ENCODE peak calls at places on chromosomes 11 and 22, in five cellular contexts. V is lung, Q is ovary, O is fibroblast of lung, W is mucosa of descending colon. A is an unnamed sample.

GRCh38 chr11:3056296-3057068 is 741 bp downstream of the CARS1 start:
- DNase-seq in V (peak; percentile 44), O (no peak), W (peak; percentile 28), Q (no peak), A (no peak)

GRCh38 chr22:19710020-19710768 is 4.1 kb upstream of the SEPTIN5 start:
- DNase-seq in Q (no peak), V (no peak), W (no peak), O (no peak), A (no peak)

GRCh38 chr11:95092549-95093324 is 3.1 kb downstream of the ENDOD1 start:
- DNase-seq in W (peak; percentile 85), V (no peak), O (peak; percentile 69), Q (no peak), A (no peak)

GRCh38 chr11:31689559-31689958 is 121.6 kb downstream of the PAX6 start:
- DNase-seq in V (no peak), W (no peak), O (no peak), Q (no peak), A (no peak)

GRCh38 chr11:16186680-16187079 is 169.7 kb downstream of the SOX6 start:
- DNase-seq in V (no peak), W (peak; percentile 16), Q (no peak), O (no peak), A (no peak)

GRCh38 chr11:34855021-34855753 is 61.0 kb downstream of the APIP start:
- DNase-seq in Q (no peak), V (peak; percentile 57), W (peak; percentile 59), O (no peak), A (no peak)

GRCh38 chr11:17730608-17731462 is 3.7 kb upstream of the KCNC1 start:
- DNase-seq in V (peak; percentile 76), Q (peak; percentile 77), W (peak; percentile 74), O (peak; percentile 77), A (peak; percentile 82)

GRCh38 chr11:121119444-121119843 is 18.4 kb downstream of the TECTA start:
- DNase-seq in W (no peak), O (no peak), Q (no peak), V (no peak), A (no peak)

GRCh38 chr11:48109046-48109666 is 107.5 kb upstream of the OR4B1 start:
- DNase-seq in W (no peak), Q (no peak), V (no peak), O (peak; percentile 70), A (no peak)

GRCh38 chr22:17772963-17773605 is 1.2 kb downstream of the BID start:
- DNase-seq in W (no peak), V (no peak), Q (no peak), O (no peak), A (no peak)

GRCh38 chr11:36088234-36088975 is 144.5 kb downstream of the LDLRAD3 start:
- DNase-seq in V (no peak), Q (no peak), O (peak; percentile 61), W (no peak), A (no peak)

GRCh38 chr11:78188809-78189724 is at the start of gene USP35:
- DNase-seq in O (no peak), W (no peak), V (no peak), Q (peak; percentile 30), A (no peak)

GRCh38 chr22:36237462-36238347 is 1.6 kb downstream of the APOL2 start:
- DNase-seq in Q (no peak), V (no peak), W (peak; percentile 31), O (peak; percentile 40), A (no peak)

DNA sequence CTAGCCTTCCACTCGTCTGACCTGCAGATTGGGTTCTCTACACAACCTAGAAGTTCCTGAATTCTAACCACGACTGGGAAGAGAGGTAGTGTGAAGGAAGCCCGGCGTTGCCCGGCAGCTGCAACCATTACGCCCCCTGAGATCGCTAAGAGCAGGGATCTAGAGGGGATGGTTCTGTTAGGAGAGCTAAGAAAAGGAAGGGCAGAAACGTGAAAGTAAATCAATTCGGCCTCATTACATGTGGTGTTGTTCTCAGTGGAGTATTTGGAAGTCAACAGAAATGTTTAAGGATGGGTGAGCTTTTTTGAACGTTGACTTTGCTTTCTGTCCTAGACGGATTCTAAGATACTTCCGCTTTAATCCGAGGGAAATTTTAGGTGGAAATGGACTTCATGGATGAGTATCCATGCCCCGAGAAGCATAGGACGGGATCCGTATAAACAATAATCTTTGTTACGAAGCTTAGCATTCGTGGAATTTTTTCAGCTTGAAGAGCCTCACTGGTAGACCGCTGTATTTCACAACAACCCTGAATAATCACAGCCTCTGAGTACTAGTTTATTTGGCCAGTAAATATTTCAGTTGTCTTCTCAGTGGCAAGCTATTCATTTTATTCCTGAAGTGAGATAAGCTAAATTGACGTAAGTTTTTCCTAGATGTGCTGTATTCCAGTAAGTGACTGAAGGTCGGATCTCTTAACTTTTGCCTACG is 629 bp downstream of the ATP5MG start:
- DNase-seq in Q (no peak), O (peak; percentile 80), V (no peak), W (no peak), A (no peak)
- H3K36me3 ChIP-seq in Q (no peaks in the 10 kb centered on the region), O (no peaks in the 10 kb centered on the region), V (peaks cover 7% of the 10 kb centered on the region), W (no peaks in the 10 kb centered on the region), A (peaks cover 34% of the 10 kb centered on the region)

DNA sequence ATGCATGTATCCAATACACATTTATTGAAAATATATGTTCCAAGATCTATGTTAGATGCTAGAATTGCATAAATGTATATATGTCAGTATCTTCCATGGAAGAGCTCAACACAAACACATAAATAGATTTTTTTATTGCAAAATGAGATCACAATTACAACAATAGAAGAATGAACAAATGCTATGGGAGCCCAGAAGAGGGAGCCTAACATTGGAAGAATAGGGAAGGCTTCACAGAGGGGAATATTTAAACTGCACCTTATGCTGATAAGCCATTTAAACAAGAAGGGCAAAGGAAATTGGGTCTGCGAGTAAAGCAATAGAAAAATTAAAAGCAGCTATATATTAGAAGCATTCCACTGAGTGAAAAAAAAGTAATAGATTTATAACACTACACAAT is 96.1 kb upstream of the LRRC55 start:
- DNase-seq in V (no peak), O (peak; percentile 3), Q (no peak), W (no peak), A (no peak)
- TF ChIP-seq CTCF in V (no peak), O (peak; percentile 26), Q (no peak), W (no peak), A (peak; percentile 20)

DNA sequence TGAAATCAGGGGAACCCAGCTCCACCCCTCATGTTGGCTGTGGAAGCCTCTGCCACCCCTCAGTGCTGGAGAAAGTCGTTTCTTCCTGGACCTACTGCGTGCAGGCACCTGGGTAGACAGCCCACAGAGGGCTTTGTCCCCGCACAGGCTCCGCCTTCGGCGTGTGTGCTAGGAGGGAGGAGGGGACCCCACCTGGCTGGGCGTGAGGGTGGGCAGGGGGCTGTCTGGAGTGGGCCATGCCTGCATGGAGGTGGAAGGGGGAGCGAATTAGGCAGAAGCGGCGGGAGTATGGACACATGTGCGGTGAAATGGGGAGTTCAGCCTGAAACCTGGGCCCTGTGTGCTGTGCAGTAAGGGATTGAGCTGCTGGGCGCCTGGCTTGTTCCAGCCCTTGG is 49.3 kb downstream of the FBLN1 start:
- DNase-seq in Q (peak; percentile 61), O (no peak), V (no peak), W (no peak), A (no peak)
- H3K4me1 ChIP-seq in Q (peaks cover 44% of the 10 kb centered on the region), O (peaks cover 33% of the 10 kb centered on the region), V (no peaks in the 10 kb centered on the region), W (peaks cover 5% of the 10 kb centered on the region), A (peaks cover 57% of the 10 kb centered on the region)

GRCh38 chr11:6455070-6455469 is 14.3 kb upstream of the HPX start:
- DNase-seq in W (no peak), V (no peak), O (no peak), Q (no peak), A (no peak)
- H3K36me3 ChIP-seq in W (no peaks in the 10 kb centered on the region), V (peaks cover 57% of the 10 kb centered on the region), O (peaks cover 23% of the 10 kb centered on the region), Q (no peaks in the 10 kb centered on the region), A (peaks cover 94% of the 10 kb centered on the region)

GRCh38 chr22:47168900-47169800 is 406.7 kb downstream of the TBC1D22A start:
- DNase-seq in V (no peak), W (peak; percentile 17), O (no peak), Q (peak; percentile 20), A (no peak)

GRCh38 chr22:47171441-47172221 is 409.2 kb downstream of the TBC1D22A start:
- DNase-seq in Q (no peak), O (no peak), V (no peak), W (no peak), A (no peak)

GRCh38 chr22:47168441-47168840 is 406.0 kb downstream of the TBC1D22A start:
- DNase-seq in O (no peak), W (no peak), Q (no peak), V (no peak), A (no peak)

GRCh38 chr22:47167056-47167455 is 404.6 kb downstream of the TBC1D22A start:
- DNase-seq in Q (no peak), V (no peak), O (no peak), W (no peak), A (no peak)

DNA sequence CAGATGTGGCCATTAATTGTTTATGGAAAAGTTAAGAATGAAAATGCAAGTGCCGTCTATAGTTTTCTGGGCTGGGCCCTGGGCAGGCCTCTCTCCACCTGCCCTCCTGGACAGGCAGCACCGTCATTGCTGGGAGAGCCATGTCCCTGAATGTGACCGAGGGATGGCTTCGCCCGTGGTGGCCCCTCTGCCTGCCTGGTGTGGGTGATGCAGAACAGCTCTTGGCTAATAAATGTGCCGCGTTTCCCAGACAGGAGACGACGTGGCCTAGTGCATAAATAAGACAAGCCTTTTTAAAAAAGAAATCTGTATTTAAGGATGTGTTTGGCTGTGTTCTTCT is 407.3 kb downstream of the TBC1D22A start:
- DNase-seq in V (no peak), W (no peak), Q (no peak), O (no peak), A (no peak)
- TF ChIP-seq CTCF in V (no peak), W (no peak), Q (no peak), O (no peak), A (no peak)

GRCh38 chr22:50199836-50200332 is 927 bp upstream of the SELENOO start:
- DNase-seq in Q (peak; percentile 54), W (no peak), O (no peak), V (no peak), A (no peak)
- H3K4me1 ChIP-seq in Q (peaks cover 5% of the 10 kb centered on the region), W (peaks cover 15% of the 10 kb centered on the region), O (peaks cover 2% of the 10 kb centered on the region), V (peaks cover 15% of the 10 kb centered on the region), A (peaks cover 30% of the 10 kb centered on the region)

A was measured in heart right ventricle.